ENCODE peak calls at places on chromosomes 2 and 18, in four cellular contexts. Y, C, I and Q are unnamed samples.
A peak's percentile ranks its signal among the peaks of the same experiment; 100 is the strongest.

GRCh38 chr2:149101818-149102217 is 63.3 kb downstream of the LYPD6B start:
- DNase-seq in Y (no peak), C (no peak), I (no peak), Q (no peak)

GRCh38 chr2:193527146-193527545 is 1332.4 kb upstream of the TMEFF2 start:
- DNase-seq in Y (no peak), C (no peak), I (no peak), Q (no peak)

GRCh38 chr2:111663471-111663951 is 220.5 kb downstream of the ANAPC1 start:
- DNase-seq in Y (no peak), C (peak; percentile 47), I (peak; percentile 67), Q (no peak)

GRCh38 chr2:20551231-20551944 is 99.5 kb downstream of the HS1BP3 start:
- DNase-seq in Y (no peak), C (no peak), I (no peak), Q (no peak)

GRCh38 chr2:217672472-217672871 is 330.3 kb downstream of the TNS1 start:
- DNase-seq in Y (no peak), C (no peak), I (no peak), Q (no peak)

GRCh38 chr18:68623342-68623741 is 91.6 kb downstream of the TMX3 start:
- DNase-seq in Y (peak; percentile 16), C (peak; percentile 10), I (peak; percentile 47), Q (peak; percentile 15)

GRCh38 chr2:72104821-72105588 is 42.7 kb downstream of the CYP26B1 start:
- DNase-seq in Y (no peak), C (no peak), I (peak; percentile 15), Q (peak; percentile 50)

GRCh38 chr2:150517951-150518680 is 30.6 kb upstream of the RND3 start:
- DNase-seq in Y (no peak), C (no peak), I (no peak), Q (no peak)

GRCh38 chr2:143903172-143903856 is 616.6 kb downstream of the ZEB2 start:
- DNase-seq in Y (no peak), C (no peak), I (no peak), Q (no peak)

GRCh38 chr2:98028931-98029717 is 33.4 kb upstream of the TMEM131 start:
- DNase-seq in Y (no peak), C (no peak), I (no peak), Q (peak; percentile 27)

GRCh38 chr2:165778653-165779451 is 15.2 kb downstream of the GALNT3 start:
- DNase-seq in Y (no peak), C (no peak), I (peak; percentile 41), Q (no peak)

GRCh38 chr2:90645-91312 is 44.5 kb upstream of the FAM110C start:
- DNase-seq in Y (no peak), C (no peak), I (no peak), Q (no peak)

GRCh38 chr18:50273203-50274043 is 7.1 kb upstream of the CFAP53 start:
- DNase-seq in Y (no peak), C (no peak), I (no peak), Q (no peak)

GRCh38 chr2:237429761-237430160 is 15.8 kb upstream of the COL6A3 start:
- DNase-seq in Y (no peak), C (no peak), I (no peak), Q (no peak)

GRCh38 chr18:36534154-36534688 is 236.7 kb downstream of the FHOD3 start:
- DNase-seq in Y (no peak), C (no peak), I (no peak), Q (no peak)

GRCh38 chr18:36711813-36712444 is 116.9 kb downstream of the TPGS2 start:
- DNase-seq in Y (peak; percentile 35), C (no peak), I (no peak), Q (no peak)

GRCh38 chr2:131641414-131642206 is 113.9 kb downstream of the CCDC74A start:
- DNase-seq in Y (no peak), C (peak; percentile 21), I (no peak), Q (no peak)

GRCh38 chr2:55115795-55116597 is 65.7 kb upstream of the RTN4 start:
- DNase-seq in Y (peak; percentile 80), C (peak; percentile 47), I (no peak), Q (no peak)

DNA sequence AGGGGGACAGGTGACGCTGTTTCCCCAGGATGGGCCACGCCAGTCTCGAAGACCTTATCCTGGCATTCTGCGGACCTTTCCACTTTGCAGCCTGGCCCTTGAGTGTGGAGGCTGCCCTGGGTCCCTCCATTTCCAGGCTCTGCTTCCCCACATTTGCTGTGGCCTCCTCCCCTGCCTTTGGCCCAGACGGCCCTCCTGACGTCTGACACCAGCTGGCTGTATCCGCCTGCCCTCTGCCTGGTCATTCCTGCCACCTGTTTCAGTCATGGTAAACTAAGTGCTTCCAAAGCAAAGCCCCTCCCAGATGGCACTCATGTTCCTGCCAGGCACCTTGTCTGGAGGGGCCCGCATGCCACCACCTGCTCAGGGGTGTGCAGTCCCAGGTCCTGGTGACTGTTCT is 95.1 kb downstream of the ASB1 start:
- DNase-seq in Y (no peak), C (no peak), I (no peak), Q (no peak)
- TF ChIP-seq FOSL1 in Y (no peak), C (no peak), I (no peak), Q (no peak)

DNA sequence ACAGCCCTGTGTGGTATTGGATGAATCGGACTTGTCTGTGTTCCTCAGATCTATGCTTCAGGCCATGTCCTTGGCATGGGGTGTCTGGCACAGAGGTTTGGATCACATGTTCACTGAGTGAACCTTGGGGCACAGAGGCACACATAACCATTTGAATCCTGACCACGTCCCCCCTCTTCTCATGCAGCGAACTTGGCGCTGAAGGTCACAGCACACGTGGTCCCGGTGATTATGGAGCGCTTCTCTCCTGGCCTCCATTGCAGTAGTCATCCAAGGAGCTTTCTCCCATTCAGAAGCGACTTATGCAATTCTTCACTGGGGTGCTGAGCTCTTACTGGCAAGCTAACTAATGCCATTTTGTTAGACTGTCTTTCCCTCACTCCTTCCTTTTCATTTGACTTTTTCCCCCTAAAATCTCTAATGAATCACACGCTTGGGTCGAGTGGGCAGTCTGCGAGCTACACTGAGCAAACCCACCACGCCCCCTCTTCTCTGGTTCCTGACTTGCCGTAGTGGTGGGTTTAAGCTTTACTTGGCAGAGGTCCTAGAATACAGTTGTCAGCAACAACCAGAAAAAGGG is 59.4 kb downstream of the KCNG2 start:
- DNase-seq in Y (no peak), C (no peak), I (peak; percentile 19), Q (peak; percentile 50)
- TF ChIP-seq FOSL1 in Y (no peak), C (no peak), I (no peak), Q (no peak)

GRCh38 chr2:133836691-133837090 is 268.4 kb upstream of the NCKAP5 start:
- DNase-seq in Y (no peak), C (no peak), I (no peak), Q (no peak)
- TF ChIP-seq FOSL1 in Y (no peak), C (no peak), I (no peak), Q (no peak)

GRCh38 chr18:11689972-11690570 is 1.0 kb downstream of the GNAL start:
- DNase-seq in Y (no peak), C (no peak), I (no peak), Q (no peak)

GRCh38 chr18:11689031-11689971 is at the start of gene GNAL:
- DNase-seq in Y (peak; percentile 77), C (peak; percentile 65), I (peak; percentile 55), Q (peak; percentile 89)
- TF ChIP-seq FOSL1 in Y (no peak), C (no peak), I (no peak), Q (no peak)

GRCh38 chr18:12034241-12035100 is 53.2 kb downstream of the IMPA2 start:
- DNase-seq in Y (no peak), C (no peak), I (no peak), Q (no peak)
- TF ChIP-seq FOSL1 in Y (no peak), C (no peak), I (no peak), Q (no peak)

DNA sequence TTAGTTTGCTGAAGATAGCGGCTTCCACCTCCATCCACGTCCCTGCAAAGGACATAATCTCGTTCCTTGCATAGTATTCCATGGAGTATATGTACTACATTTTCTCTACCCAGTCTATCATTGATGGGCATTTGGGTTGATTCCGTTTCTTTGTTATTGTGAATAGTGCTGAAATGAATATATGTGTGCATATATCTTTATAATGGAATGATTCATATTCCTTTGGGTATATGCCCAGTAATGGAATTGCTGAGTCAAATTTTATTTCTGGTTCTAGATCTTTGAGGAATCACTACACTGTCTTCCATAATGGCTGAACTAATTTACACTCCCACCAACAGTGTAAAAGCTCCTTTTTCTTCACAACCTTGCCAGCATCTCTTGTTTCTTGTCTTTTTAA is 255.4 kb upstream of the CDH2 start:
- DNase-seq in Y (no peak), C (no peak), I (no peak), Q (no peak)
- TF ChIP-seq FOSL1 in Y (no peak), C (no peak), I (no peak), Q (no peak)